ENCODE peak calls at places on chromosomes 16 and 17, in four cellular contexts. M, S, X and B are unnamed samples.

GRCh38 chr17:63120406-63120805 is 154.4 kb downstream of the TANC2 start:
- DNase-seq in X (no peak), M (no peak), S (no peak), B (peak)

GRCh38 chr16:75506567-75506966 is 11.3 kb upstream of the CHST6 start:
- DNase-seq in S (no peak), X (no peak), M (peak), B (peak)

GRCh38 chr16:27503662-27504061 is 46.1 kb downstream of the GTF3C1 start:
- DNase-seq in M (no peak), X (no peak), S (no peak), B (no peak)

GRCh38 chr17:40694584-40694983 is 9.0 kb downstream of the KRT24 start:
- DNase-seq in S (no peak), M (no peak), X (no peak), B (no peak)

GRCh38 chr16:67613808-67614207 is 31.1 kb upstream of the CARMIL2 start:
- DNase-seq in M (no peak), X (peak), S (no peak), B (no peak)

GRCh38 chr17:9632741-9633140 is 12.6 kb upstream of the USP43 start:
- DNase-seq in S (no peak), X (no peak), M (no peak), B (no peak)

GRCh38 chr17:54867634-54868033 is 33.0 kb upstream of the TOM1L1 start:
- DNase-seq in X (no peak), M (no peak), S (no peak), B (no peak)

GRCh38 chr16:86222965-86223551 is 287.3 kb upstream of the FOXF1 start:
- DNase-seq in M (no peak), X (no peak), S (no peak), B (peak)

GRCh38 chr17:64732336-64733006 is 70.4 kb upstream of the SMURF2 start:
- DNase-seq in X (no peak), S (peak), M (peak), B (peak)

GRCh38 chr16:67535201-67535600 is 6.6 kb downstream of the RIPOR1 start:
- DNase-seq in M (no peak), S (peak), X (no peak), B (no peak)

GRCh38 chr16:87559976-87560375 is 42.3 kb upstream of the JPH3 start:
- DNase-seq in M (no peak), X (peak), S (no peak), B (no peak)

GRCh38 chr17:40313660-40314556 is 4.9 kb downstream of the RARA start:
- DNase-seq in M (no peak), S (no peak), X (no peak), B (no peak)

GRCh38 chr16:64356267-64356666 is 765.6 kb downstream of the CDH11 start:
- DNase-seq in X (no peak), S (no peak), M (no peak), B (peak)

GRCh38 chr17:50918933-50919296 is 52.8 kb upstream of the TOB1 start:
- DNase-seq in S (no peak), M (no peak), X (no peak), B (no peak)

GRCh38 chr17:65220732-65221131 is 83.6 kb downstream of the RGS9 start:
- DNase-seq in S (no peak), M (no peak), X (no peak), B (no peak)

GRCh38 chr16:87581867-87582220 is 20.5 kb upstream of the JPH3 start:
- DNase-seq in S (peak), X (no peak), M (peak), B (peak)

GRCh38 chr17:44969144-44969780 is 1.2 kb upstream of the C1QL1 start:
- DNase-seq in S (no peak), M (no peak), X (peak), B (no peak)

GRCh38 chr17:71921726-71922320 is 199.0 kb upstream of the SOX9 start:
- DNase-seq in X (no peak), M (no peak), S (no peak), B (peak)

GRCh38 chr16:11082860-11083388 is 138.6 kb downstream of the CLEC16A start:
- DNase-seq in M (no peak), S (no peak), X (no peak), B (no peak)

GRCh38 chr16:49876716-49877129 is 20.8 kb upstream of the ZNF423 start:
- DNase-seq in M (no peak), X (peak), S (peak), B (peak)
- H3K4me3 ChIP-seq in M (peak), X (peak), S (no peak), B (no peak)

GRCh38 chr16:4692460-4693295 is 684 bp upstream of the NUDT16L1 start:
- DNase-seq in M (no peak), X (peak), S (no peak), B (no peak)

GRCh38 chr16:4693956-4694663 is 748 bp downstream of the NUDT16L1 start:
- DNase-seq in X (peak), M (no peak), S (peak), B (peak)

GRCh38 chr16:4691666-4692412 is 1.5 kb upstream of the NUDT16L1 start:
- DNase-seq in X (no peak), M (no peak), S (no peak), B (no peak)

GRCh38 chr16:4694664-4695451 is 1.5 kb downstream of the NUDT16L1 start:
- DNase-seq in S (no peak), X (no peak), M (peak), B (no peak)

GRCh38 chr16:4693296-4693955 is at the start of gene NUDT16L1:
- DNase-seq in S (peak), X (peak), M (peak), B (peak)
- TF ChIP-seq CTCF in S (no peak), X (peak), M (peak), B (peak)

DNA sequence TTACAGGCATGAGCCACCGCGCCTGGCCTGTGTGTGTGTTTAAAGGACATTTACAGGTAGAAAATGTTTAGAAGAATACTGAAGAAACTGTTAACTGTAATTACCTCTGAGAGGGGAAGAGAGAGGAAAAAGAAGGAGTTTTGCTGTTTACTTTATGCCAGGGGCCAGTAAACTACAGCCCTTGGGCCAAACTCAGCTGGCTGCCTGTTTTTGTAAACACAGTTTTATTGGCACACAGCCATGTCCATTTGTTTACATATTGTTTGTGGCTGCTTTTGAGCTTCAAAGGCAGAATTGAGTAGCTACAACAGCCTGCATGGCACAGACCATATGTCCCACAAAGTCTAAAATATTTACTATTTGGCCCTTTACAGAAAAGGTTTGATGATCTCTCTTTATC is 76.4 kb downstream of the GPR139 start:
- DNase-seq in M (no peak), S (no peak), X (no peak), B (no peak)
- H3K4me3 ChIP-seq in M (no peak), S (no peak), X (no peak), B (no peak)

GRCh38 chr16:71540-72341 is 690 bp downstream of the RHBDF1 start:
- DNase-seq in X (peak), S (peak), M (peak), B (peak)
- TF ChIP-seq CTCF in X (no peak), S (no peak), M (no peak), B (no peak)

DNA sequence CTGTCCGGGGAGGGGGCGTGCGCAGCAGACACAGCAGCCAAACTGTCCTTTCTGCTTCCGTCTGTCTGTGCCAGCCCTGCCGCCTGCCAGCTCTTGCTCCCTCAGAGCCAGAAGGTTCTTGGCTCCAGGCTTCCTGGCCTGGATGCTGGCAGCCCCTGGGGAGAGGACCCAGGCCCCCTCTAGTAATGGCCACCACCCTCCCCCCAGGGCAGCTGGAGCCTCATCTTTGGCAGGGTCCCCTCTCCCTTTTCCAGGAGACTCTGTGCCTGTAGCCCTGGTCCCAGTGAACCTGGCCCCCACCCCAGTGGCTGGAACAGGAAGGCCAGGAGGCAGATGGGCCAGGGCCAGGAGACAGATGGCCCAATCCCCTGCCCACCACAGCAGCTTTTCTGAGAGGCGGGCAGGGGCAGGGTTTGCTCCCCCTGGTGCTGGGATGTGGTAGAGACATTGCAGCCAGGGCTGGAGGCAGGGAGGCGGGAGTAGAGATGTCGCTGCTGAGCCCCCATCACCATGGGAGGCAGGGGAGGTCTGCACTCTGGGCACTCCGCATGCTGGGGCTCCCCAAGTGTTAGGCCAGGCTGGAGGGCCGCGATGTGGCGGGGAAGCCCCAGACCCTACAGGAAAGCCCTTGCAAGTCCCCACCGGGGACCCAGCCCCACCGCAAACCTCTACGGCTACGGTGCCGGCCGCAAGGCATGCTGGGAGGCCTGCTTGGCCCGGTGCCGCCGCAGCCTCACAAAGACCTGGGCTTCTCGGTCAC is 16.7 kb downstream of the UNC13D start:
- DNase-seq in S (peak), M (peak), X (peak), B (peak)
- H3K4me3 ChIP-seq in S (no peak), M (peak), X (peak), B (no peak)

GRCh38 chr16:57186630-57187507 is 740 bp downstream of the RSPRY1 start:
- DNase-seq in S (peak), X (peak), M (no peak), B (peak)
- TF ChIP-seq CTCF in S (no peak), X (no peak), M (no peak), B (no peak)

GRCh38 chr17:38742431-38743308 is 5.5 kb downstream of the PCGF2 start:
- DNase-seq in M (peak), S (peak), X (no peak), B (peak)
- H3K4me3 ChIP-seq in M (no peak), S (no peak), X (no peak), B (no peak)